ENCODE peak calls at places on chromosomes 2 and 18, in ten cellular contexts. T is heart right ventricle; M is dermis blood vessel endothelial cell; H is A172; N is endodermal cell; Z is hippocampal formation; I is Kasumi-1; F is globus pallidus; S is stimulated activated CD8-positive, alpha-beta memory T cell treated with anti-CD3 and anti-CD28 coated beads, Interleukin-4, amount 100 ng/mL, for 4 hours; O is Right ventricle myocardium superior. D is an unnamed sample.

GRCh38 chr2:152222975-152223638 is 47.5 kb upstream of the STAM2 start:
- DNase-seq in S (no peak), T (peak; percentile 34), N (no peak), H (no peak), Z (peak; percentile 31), O (peak; percentile 65), F (peak; percentile 58), M (peak; percentile 84), I (peak; percentile 96), D (no peak)

GRCh38 chr18:59960272-59960671 is 60.5 kb downstream of the PMAIP1 start:
- DNase-seq in Z (no peak), S (no peak), M (no peak), I (no peak), H (no peak), O (no peak), T (no peak), N (no peak), F (no peak), D (no peak)

GRCh38 chr2:64626963-64627760 is 26.6 kb downstream of the SERTAD2 start:
- DNase-seq in S (no peak), F (peak; percentile 77), M (no peak), H (no peak), Z (peak; percentile 63), N (peak; percentile 81), T (no peak), I (no peak), O (no peak), D (no peak)

GRCh38 chr2:142130111-142131015 is 453 bp downstream of the LRP1B start:
- DNase-seq in S (no peak), I (no peak), T (peak; percentile 21), N (peak; percentile 89), O (peak; percentile 45), Z (peak; percentile 64), M (peak; percentile 64), F (no peak), H (peak; percentile 5), D (no peak)

GRCh38 chr2:24024018-24024417 is 14.1 kb downstream of the MFSD2B start:
- DNase-seq in O (no peak), Z (no peak), S (no peak), M (peak; percentile 48), I (no peak), T (peak; percentile 29), N (peak; percentile 81), F (no peak), H (no peak), D (no peak)

GRCh38 chr2:197360744-197361156 is 50.2 kb upstream of the ANKRD44 start:
- DNase-seq in T (no peak), N (no peak), H (peak; percentile 41), F (no peak), O (no peak), I (no peak), M (no peak), S (no peak), Z (no peak), D (no peak)

GRCh38 chr2:214481204-214481603 is 70.3 kb downstream of the VWC2L start:
- DNase-seq in S (no peak), H (peak; percentile 9), T (no peak), I (peak; percentile 14), O (no peak), F (peak; percentile 70), Z (peak; percentile 44), N (no peak), M (no peak), D (no peak)

GRCh38 chr2:3298201-3298600 is 79.4 kb downstream of the EIPR1 start:
- DNase-seq in T (no peak), N (no peak), M (no peak), Z (no peak), I (no peak), S (no peak), H (no peak), O (no peak), F (no peak), D (no peak)

GRCh38 chr2:173355866-173356508 is 1.3 kb downstream of the CDCA7 start:
- DNase-seq in H (no peak), I (peak; percentile 21), Z (no peak), O (no peak), T (no peak), N (peak; percentile 51), S (no peak), F (no peak), M (peak; percentile 31), D (no peak)

GRCh38 chr2:240591226-240591625 is 4.7 kb downstream of the CAPN10 start:
- DNase-seq in Z (no peak), H (no peak), N (no peak), F (no peak), M (no peak), T (no peak), I (no peak), O (no peak), S (no peak), D (no peak)

GRCh38 chr2:23385351-23385747 is 370 bp downstream of the KLHL29 start:
- DNase-seq in M (peak; percentile 49), N (peak; percentile 79), F (no peak), H (no peak), S (no peak), I (no peak), T (peak; percentile 48), O (peak; percentile 48), Z (no peak), D (no peak)

GRCh38 chr2:36368438-36368837 is 12.9 kb downstream of the CRIM1 start:
- DNase-seq in H (no peak), M (no peak), T (no peak), N (no peak), Z (no peak), O (no peak), F (no peak), I (no peak), S (no peak), D (no peak)

GRCh38 chr18:31723998-31724711 is 36.5 kb downstream of the SLC25A52 start:
- DNase-seq in N (no peak), H (no peak), M (no peak), T (peak; percentile 43), S (no peak), I (peak; percentile 19), O (peak; percentile 68), F (peak; percentile 25), Z (no peak), D (no peak)

GRCh38 chr2:108637304-108637669 is 82.0 kb upstream of the RANBP2 start:
- DNase-seq in M (peak; percentile 96), O (peak; percentile 54), Z (peak; percentile 37), S (no peak), T (no peak), N (no peak), H (peak; percentile 89), I (no peak), F (peak; percentile 57), D (no peak)

GRCh38 chr18:37218022-37218590 is 347.5 kb downstream of the CELF4 start:
- DNase-seq in O (no peak), Z (no peak), F (no peak), M (no peak), I (no peak), H (no peak), N (peak; percentile 76), S (no peak), T (no peak), D (no peak)

GRCh38 chr2:19812166-19812565 is 89.6 kb downstream of the TTC32 start:
- DNase-seq in S (no peak), M (no peak), T (no peak), H (no peak), I (no peak), Z (no peak), O (peak; percentile 58), F (peak; percentile 4), N (no peak), D (no peak)

GRCh38 chr2:79702934-79703333 is 190.1 kb downstream of the CTNNA2 start:
- DNase-seq in M (no peak), N (no peak), Z (peak; percentile 20), H (no peak), I (no peak), O (no peak), S (no peak), T (no peak), F (no peak), D (no peak)

GRCh38 chr2:171902840-171903420 is 8.9 kb upstream of the SLC25A12 start:
- DNase-seq in N (no peak), S (no peak), Z (no peak), O (no peak), F (no peak), M (no peak), H (no peak), I (no peak), T (no peak), D (no peak)

GRCh38 chr18:48929951-48930713 is 20.6 kb downstream of the SMAD7 start:
- DNase-seq in I (no peak), Z (no peak), T (no peak), H (no peak), O (no peak), M (peak; percentile 28), F (no peak), N (no peak), S (no peak), D (no peak)

GRCh38 chr2:71922501-71923142 is 225.0 kb downstream of the CYP26B1 start:
- DNase-seq in T (no peak), H (no peak), M (no peak), Z (no peak), S (no peak), I (no peak), N (no peak), F (no peak), O (no peak), D (no peak)

GRCh38 chr2:58720033-58720769 is 479.1 kb upstream of the FANCL start:
- DNase-seq in M (no peak), S (no peak), O (no peak), Z (no peak), H (no peak), N (no peak), T (no peak), I (no peak), F (no peak), D (no peak)

GRCh38 chr2:157433335-157433890 is 10.5 kb downstream of the CYTIP start:
- DNase-seq in I (no peak), M (no peak), H (no peak), T (no peak), N (no peak), F (no peak), O (no peak), S (no peak), Z (no peak), D (no peak)

GRCh38 chr2:113920996-113921395 is 31.1 kb downstream of the ACTR3 start:
- DNase-seq in S (no peak), F (no peak), H (no peak), N (no peak), I (no peak), M (no peak), Z (no peak), T (no peak), O (no peak), D (no peak)

GRCh38 chr2:120314656-120315366 is 31.1 kb upstream of the INHBB start:
- DNase-seq in H (no peak), M (peak; percentile 84), N (no peak), Z (no peak), S (no peak), I (no peak), F (no peak), T (no peak), O (no peak), D (peak; percentile 42)

GRCh38 chr2:135650721-135651120 is 90.9 kb upstream of the UBXN4 start:
- DNase-seq in I (no peak), M (no peak), O (no peak), H (no peak), T (no peak), Z (no peak), F (no peak), N (no peak), S (no peak), D (no peak)

GRCh38 chr2:101699939-101700442 is 2.5 kb downstream of the MAP4K4 start:
- DNase-seq in H (peak; percentile 21), T (no peak), O (no peak), I (no peak), M (peak; percentile 37), N (no peak), Z (peak; percentile 64), F (peak; percentile 59), S (no peak), D (no peak)

GRCh38 chr2:288002-288742 is at the start of gene ALKAL2:
- DNase-seq in O (no peak), H (no peak), S (no peak), M (peak; percentile 28), T (no peak), F (no peak), I (no peak), Z (no peak), N (peak; percentile 77), D (no peak)

GRCh38 chr2:100293341-100294161 is 28.8 kb downstream of the LONRF2 start:
- DNase-seq in N (no peak), T (no peak), Z (no peak), M (no peak), F (no peak), I (no peak), O (no peak), S (no peak), H (peak; percentile 35), D (no peak)

D was measured in CD4-positive, alpha-beta T cell.